ENCODE peak calls at places on chromosome 19, in ten cellular contexts. T is hepatic stellate cell; L is aorta; C is HTR-8/SVneo; R is AG08396; N is M059J; U is stimulated activated CD8-positive, alpha-beta memory T cell treated with anti-CD3 and anti-CD28 coated beads, Interleukin-15, amount 100 ng/mL, for 4 hours; V is stimulated activated CD4-positive, alpha-beta T cell treated with anti-CD3 and anti-CD28 coated beads, Interleukin-15, amount 100 ng/mL, for 1 hour; W is GF-D8; X is cardiac muscle cell. A is an unnamed sample.

GRCh38 chr19:44517146-44517545 is 12.3 kb downstream of the CEACAM20 start:
- DNase-seq in T (no peak), L (no peak), C (no peak), R (no peak), N (peak), U (no peak), V (no peak), W (no peak), X (no peak), A (no peak)

GRCh38 chr19:7550987-7551761 is 15.7 kb downstream of the PNPLA6 start:
- DNase-seq in T (peak), L (peak), C (peak), R (peak), N (peak), U (no peak), V (no peak), W (no peak), X (peak), A (peak)

GRCh38 chr19:44687898-44688297 is 11.1 kb upstream of the CEACAM16 start:
- DNase-seq in T (no peak), L (no peak), C (no peak), R (no peak), N (no peak), U (no peak), V (no peak), W (no peak), X (no peak), A (no peak)

GRCh38 chr19:11381535-11382369 is 2.4 kb downstream of the EPOR start:
- DNase-seq in T (peak), L (peak), C (peak), R (peak), N (peak), U (peak), V (peak), W (no peak), X (peak), A (peak)

GRCh38 chr19:10346509-10346908 is 7.1 kb upstream of the ICAM3 start:
- DNase-seq in T (no peak), L (no peak), C (no peak), R (no peak), N (no peak), U (no peak), V (no peak), W (peak), X (peak), A (no peak)

GRCh38 chr19:5269926-5270325 is 70.7 kb downstream of the PTPRS start:
- DNase-seq in T (no peak), L (no peak), C (no peak), R (no peak), N (no peak), U (no peak), V (no peak), W (no peak), X (no peak), A (no peak)

GRCh38 chr19:49855277-49855675 is 4.3 kb downstream of the PTOV1 start:
- DNase-seq in T (no peak), L (no peak), C (no peak), R (no peak), N (no peak), U (no peak), V (no peak), W (no peak), X (no peak), A (no peak)

GRCh38 chr19:50352242-50352641 is 13.2 kb downstream of the NAPSA start:
- DNase-seq in T (no peak), L (peak), C (no peak), R (no peak), N (no peak), U (no peak), V (no peak), W (no peak), X (no peak), A (no peak)

GRCh38 chr19:41705393-41706174 is 2.8 kb upstream of the CEACAM5 start:
- DNase-seq in T (no peak), L (peak), C (peak), R (no peak), N (peak), U (no peak), V (no peak), W (no peak), X (peak), A (peak)

GRCh38 chr19:35279374-35279773 is 3.0 kb upstream of the HAMP start:
- DNase-seq in T (no peak), L (no peak), C (no peak), R (no peak), N (no peak), U (no peak), V (no peak), W (no peak), X (no peak), A (no peak)

GRCh38 chr19:55082023-55082851 is 6.6 kb downstream of the EPS8L1 start:
- DNase-seq in T (peak), L (no peak), C (no peak), R (peak), N (no peak), U (no peak), V (peak), W (peak), X (peak), A (peak)

GRCh38 chr19:42471554-42472249 is 29.0 kb upstream of the CXCL17 start:
- DNase-seq in T (peak), L (no peak), C (no peak), R (no peak), N (peak), U (no peak), V (no peak), W (no peak), X (peak), A (peak)

GRCh38 chr19:38583985-38584305 is 33.8 kb downstream of the MAP4K1 start:
- DNase-seq in T (no peak), L (no peak), C (no peak), R (no peak), N (no peak), U (no peak), V (no peak), W (no peak), X (no peak), A (no peak)

GRCh38 chr19:56076413-56076998 is 44.6 kb downstream of the ZNF787 start:
- DNase-seq in T (peak), L (no peak), C (peak), R (peak), N (peak), U (no peak), V (no peak), W (no peak), X (peak), A (peak)

GRCh38 chr19:48812094-48812929 is 1.5 kb upstream of the BCAT2 start:
- DNase-seq in T (peak), L (peak), C (peak), R (peak), N (peak), U (peak), V (peak), W (no peak), X (peak), A (no peak)

GRCh38 chr19:21851596-21852345 is 15.8 kb upstream of the ZNF43 start:
- DNase-seq in T (peak), L (peak), C (peak), R (peak), N (peak), U (peak), V (peak), W (peak), X (peak), A (peak)

GRCh38 chr19:33246729-33247440 is 21.2 kb upstream of the SLC7A10 start:
- DNase-seq in T (no peak), L (peak), C (no peak), R (no peak), N (no peak), U (no peak), V (no peak), W (no peak), X (no peak), A (no peak)

GRCh38 chr19:9857920-9858746 is 23.0 kb downstream of the PIN1 start:
- DNase-seq in T (no peak), L (no peak), C (no peak), R (no peak), N (no peak), U (no peak), V (no peak), W (peak), X (no peak), A (no peak)

GRCh38 chr19:11435833-11436313 is 438 bp downstream of the PRKCSH start:
- DNase-seq in T (no peak), L (no peak), C (no peak), R (peak), N (peak), U (no peak), V (no peak), W (no peak), X (peak), A (peak)

GRCh38 chr19:2260341-2260751 is 4.1 kb upstream of the JSRP1 start:
- DNase-seq in T (no peak), L (no peak), C (no peak), R (no peak), N (peak), U (no peak), V (no peak), W (no peak), X (no peak), A (peak)

GRCh38 chr19:5376928-5377327 is 36.3 kb upstream of the PTPRS start:
- DNase-seq in T (no peak), L (no peak), C (no peak), R (no peak), N (no peak), U (no peak), V (no peak), W (no peak), X (no peak), A (no peak)

GRCh38 chr19:3699741-3700241 is 477 bp downstream of the PIP5K1C start:
- DNase-seq in T (no peak), L (no peak), C (no peak), R (no peak), N (no peak), U (no peak), V (no peak), W (no peak), X (no peak), A (no peak)

GRCh38 chr19:1069009-1069779 is 2.2 kb downstream of the ARHGAP45 start:
- DNase-seq in T (no peak), L (peak), C (no peak), R (no peak), N (no peak), U (peak), V (no peak), W (peak), X (no peak), A (no peak)

A was measured in LHCN-M2.